ENCODE peak calls at places on chromosomes 3 and 15, in four cellular contexts. X is GM12878, E is H1, H is HepG2. F is an unnamed sample.

GRCh38 chr3:60246361-60246760 is 1004.9 kb downstream of the FHIT start:
- DNase-seq in X (no peak), H (no peak), E (no peak), F (no peak)

GRCh38 chr15:53917109-53917508 is 61.1 kb upstream of the UNC13C start:
- DNase-seq in E (no peak), X (no peak), H (no peak), F (no peak)

GRCh38 chr3:37689645-37690356 is 171.9 kb upstream of the CTDSPL start:
- DNase-seq in E (no peak), X (no peak), H (no peak), F (no peak)

GRCh38 chr15:44023176-44023575 is 171.9 kb downstream of the FRMD5 start:
- DNase-seq in H (no peak), X (no peak), E (no peak), F (no peak)

GRCh38 chr15:25179673-25180511 is 225.1 kb downstream of the SNRPN start:
- DNase-seq in E (no peak), H (no peak), X (no peak), F (no peak)

GRCh38 chr3:64595253-64595694 is 92.5 kb downstream of the ADAMTS9 start:
- DNase-seq in E (no peak), H (no peak), X (no peak), F (no peak)

GRCh38 chr15:73052679-73053397 is 575 bp downstream of the NEO1 start:
- DNase-seq in E (no peak), H (peak; percentile 37), X (no peak), F (peak; percentile 32)

GRCh38 chr3:185789891-185790830 is 34.7 kb downstream of the IGF2BP2 start:
- DNase-seq in X (no peak), H (no peak), E (no peak), F (no peak)

GRCh38 chr15:36484038-36484778 is 95.2 kb upstream of the CDIN1 start:
- DNase-seq in E (no peak), H (no peak), X (no peak), F (no peak)

GRCh38 chr3:71478568-71478967 is 105.0 kb downstream of the FOXP1 start:
- DNase-seq in E (no peak), X (no peak), H (no peak), F (no peak)

GRCh38 chr3:22039156-22039555 is 288.1 kb upstream of the ZNF385D start:
- DNase-seq in E (no peak), X (no peak), H (no peak), F (no peak)

GRCh38 chr3:63841704-63842103 is 21.9 kb downstream of the THOC7 start:
- DNase-seq in H (no peak), E (no peak), X (no peak), F (no peak)

GRCh38 chr3:197027151-197027895 is 2.3 kb downstream of the MELTF start:
- DNase-seq in X (no peak), E (no peak), H (no peak), F (no peak)

GRCh38 chr15:95839367-95839782 is 491.1 kb upstream of the NR2F2 start:
- DNase-seq in E (no peak), H (no peak), X (peak; percentile 66), F (no peak)

GRCh38 chr15:66498501-66499386 is 1.2 kb upstream of the SNAPC5 start:
- DNase-seq in X (no peak), E (no peak), H (peak; percentile 15), F (no peak)

GRCh38 chr3:150761831-150762661 is 923 bp downstream of the SIAH2 start:
- DNase-seq in H (peak; percentile 36), E (no peak), X (no peak), F (no peak)

GRCh38 chr15:64153480-64154367 is 2.2 kb downstream of the SNX22 start:
- DNase-seq in X (peak; percentile 86), H (peak; percentile 77), E (peak; percentile 81), F (peak; percentile 84)

GRCh38 chr3:5162102-5162501 is 25.4 kb upstream of the EDEM1 start:
- DNase-seq in E (no peak), X (no peak), H (peak; percentile 26), F (no peak)

GRCh38 chr3:65836047-65836446 is 202.7 kb downstream of the MAGI1 start:
- DNase-seq in H (no peak), X (no peak), E (no peak), F (no peak)

GRCh38 chr3:28476194-28476593 is 127.6 kb upstream of the AZI2 start:
- DNase-seq in X (peak; percentile 5), E (no peak), H (peak; percentile 23), F (peak; percentile 16)

GRCh38 chr15:49044761-49045571 is 1.3 kb downstream of the SECISBP2L start:
- DNase-seq in X (no peak), H (no peak), E (no peak), F (no peak)

GRCh38 chr3:186506846-186507245 is 37.3 kb downstream of the CRYGS start:
- DNase-seq in X (no peak), E (no peak), H (no peak), F (no peak)

GRCh38 chr3:988790-989189 is 104.0 kb upstream of the CNTN6 start:
- DNase-seq in H (no peak), E (no peak), X (no peak), F (no peak)

GRCh38 chr3:188452158-188452772 is 298.3 kb downstream of the LPP start:
- DNase-seq in X (no peak), H (no peak), E (no peak), F (no peak)

GRCh38 chr3:177236704-177237103 is 39.4 kb upstream of the TBL1XR1 start:
- DNase-seq in H (no peak), E (no peak), X (no peak), F (no peak)

GRCh38 chr3:94070341-94070911 is 7.6 kb downstream of the NSUN3 start:
- DNase-seq in X (peak; percentile 60), H (no peak), E (no peak), F (no peak)

GRCh38 chr3:126132751-126133511 is 47.5 kb downstream of the ALDH1L1 start:
- DNase-seq in E (peak; percentile 33), X (no peak), H (no peak), F (peak; percentile 62)

GRCh38 chr3:138829886-138830510 is 4.7 kb downstream of the PIK3CB start:
- DNase-seq in X (no peak), H (no peak), E (no peak), F (no peak)

GRCh38 chr15:69026355-69026754 is 11.9 kb downstream of the NOX5 start:
- DNase-seq in X (no peak), E (no peak), H (no peak), F (peak; percentile 39)

GRCh38 chr15:79644091-79644490 is 212.0 kb downstream of the MINAR1 start:
- DNase-seq in H (no peak), E (no peak), X (no peak), F (no peak)

GRCh38 chr15:35522061-35522460 is 23.9 kb downstream of the DPH6 start:
- DNase-seq in E (no peak), H (no peak), X (no peak), F (no peak)

GRCh38 chr3:170572665-170573253 is 13.1 kb downstream of the SLC7A14 start:
- DNase-seq in E (no peak), H (no peak), X (peak; percentile 40), F (no peak)

GRCh38 chr3:58329922-58330413 is 2.7 kb upstream of the PXK start:
- DNase-seq in E (no peak), H (no peak), X (no peak), F (no peak)

GRCh38 chr3:129829640-129830039 is 63.9 kb downstream of the TMCC1 start:
- DNase-seq in E (no peak), X (no peak), H (peak; percentile 83), F (peak; percentile 42)

GRCh38 chr3:168025076-168025475 is 70.6 kb downstream of the GOLIM4 start:
- DNase-seq in X (no peak), E (no peak), H (no peak), F (no peak)
- H3K4me3 ChIP-seq in X (no peak overlapping the region), E (no peak overlapping the region), H (no peak overlapping the region), F (no peak overlapping the region)

GRCh38 chr3:136280961-136281360 is 30.8 kb downstream of the PCCB start:
- DNase-seq in X (no peak), E (no peak), H (no peak), F (no peak)

GRCh38 chr3:136276049-136276755 is 26.1 kb downstream of the PCCB start:
- DNase-seq in E (no peak), H (no peak), X (no peak), F (no peak)

GRCh38 chr3:136279092-136279491 is 29.0 kb downstream of the PCCB start:
- DNase-seq in X (no peak), E (no peak), H (no peak), F (no peak)

GRCh38 chr3:136277115-136277514 is 27.0 kb downstream of the PCCB start:
- DNase-seq in X (no peak), E (no peak), H (no peak), F (no peak)

GRCh38 chr3:136277634-136278033 is 27.5 kb downstream of the PCCB start:
- DNase-seq in X (no peak), E (peak; percentile 46), H (no peak), F (peak; percentile 63)
- TF ChIP-seq SUZ12 in X (no peak), E (no peak), H (no peak), F (no peak)

DNA sequence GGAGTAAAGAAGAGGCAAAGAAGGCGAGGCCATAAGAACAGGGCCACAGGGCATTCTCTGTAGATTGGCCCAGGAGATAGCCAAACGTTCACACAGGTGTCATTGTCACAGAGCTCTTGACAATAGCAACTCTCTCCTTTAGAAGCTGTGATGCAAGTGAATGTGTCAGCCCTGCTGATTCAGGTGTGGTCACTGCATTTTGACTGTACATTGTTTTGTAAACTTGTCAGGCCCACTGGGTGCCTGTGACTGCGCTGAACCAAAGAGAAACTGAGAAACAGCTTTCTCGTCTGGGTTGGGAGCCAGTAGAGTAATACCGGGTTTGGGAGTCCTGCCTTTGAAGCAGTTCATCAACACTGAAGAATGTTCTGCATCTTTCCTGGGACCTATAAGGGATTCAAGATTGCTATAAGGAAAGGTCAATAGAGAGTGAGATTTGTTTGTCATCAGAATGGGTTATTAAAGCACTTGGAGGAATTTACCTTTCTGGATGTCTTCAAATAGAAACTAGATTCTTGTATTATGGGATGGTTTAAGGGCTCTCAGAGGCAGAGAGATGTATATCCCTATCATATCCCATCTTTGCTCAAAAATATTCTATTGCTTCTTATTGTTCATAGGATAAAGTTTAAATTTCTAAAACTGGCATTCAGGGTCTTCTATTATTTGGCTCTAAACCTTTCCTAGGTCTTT is 45.4 kb downstream of the TMEM45A start:
- DNase-seq in H (no peak), E (no peak), X (no peak), F (no peak)
- H3K4me3 ChIP-seq in H (no peak overlapping the region), E (no peak overlapping the region), X (no peak overlapping the region), F (no peak overlapping the region)

GRCh38 chr3:98521897-98522537 is 685 bp downstream of the CLDND1 start:
- DNase-seq in X (no peak), H (peak; percentile 32), E (no peak), F (no peak)

GRCh38 chr3:98522538-98523281 is at the start of gene CLDND1:
- DNase-seq in X (peak; percentile 88), E (peak; percentile 90), H (peak; percentile 91), F (peak; percentile 93)

GRCh38 chr3:98528474-98529346 is 3.1 kb upstream of the GPR15 start:
- DNase-seq in X (no peak), H (peak; percentile 14), E (no peak), F (no peak)

GRCh38 chr3:98529856-98530459 is 1.8 kb upstream of the GPR15 start:
- DNase-seq in E (no peak), H (no peak), X (no peak), F (no peak)

DNA sequence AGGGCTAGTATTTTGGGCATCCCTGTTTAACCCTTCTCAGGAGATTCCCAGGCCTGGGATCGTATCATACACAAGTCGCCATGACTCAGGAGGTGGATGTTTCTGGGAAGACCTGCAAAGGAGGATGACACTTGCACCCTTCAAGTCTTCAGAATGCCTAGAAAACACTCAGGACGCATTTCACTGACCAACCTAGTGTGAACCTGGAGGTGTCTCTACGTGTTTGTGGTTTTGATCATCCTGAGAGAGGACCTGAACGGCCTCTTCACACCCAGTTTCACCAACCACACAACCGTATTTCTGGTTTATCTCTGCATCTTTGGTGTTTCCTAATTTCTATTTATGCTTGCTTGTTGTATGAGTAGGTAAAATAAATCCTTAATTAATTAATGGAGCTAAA is 2.8 kb upstream of the CLDND1 start:
- DNase-seq in X (no peak), E (no peak), H (no peak), F (no peak)
- TF ChIP-seq SUZ12 in X (no peak), E (no peak), H (no peak), F (no peak)